ENCODE peak calls at places on chromosomes 6 and 20, in nine cellular contexts. S is upper lobe of right lung, X is spleen, T is fibroblast of mammary gland, O is AG09319, B is transverse colon, C is fibroblast of lung, K is sigmoid colon, L is right atrium auricular region. F is an unnamed sample.

GRCh38 chr6:125859691-125860210 is 69.0 kb downstream of the NCOA7 start:
- DNase-seq in S (no peak), X (no peak), T (peak; percentile 58), O (no peak), B (no peak), C (no peak), K (no peak), L (no peak), F (no peak)

GRCh38 chr6:49787176-49787575 is at the start of gene PGK2:
- DNase-seq in S (no peak), X (no peak), T (peak; percentile 1), O (no peak), B (no peak), C (no peak), K (no peak), L (no peak), F (no peak)

GRCh38 chr20:33992145-33992922 is 1.4 kb upstream of the RALY start:
- DNase-seq in S (no peak), X (no peak), T (peak; percentile 41), O (no peak), B (no peak), C (peak; percentile 47), K (no peak), L (no peak), F (no peak)

GRCh38 chr20:41179961-41180360 is 42.6 kb downstream of the PLCG1 start:
- DNase-seq in S (no peak), X (no peak), T (no peak), O (no peak), B (no peak), C (no peak), K (no peak), L (peak; percentile 52), F (no peak)

GRCh38 chr6:72635636-72636035 is 13.8 kb downstream of the KCNQ5 start:
- DNase-seq in S (no peak), X (no peak), T (no peak), O (no peak), B (no peak), C (no peak), K (no peak), L (no peak), F (no peak)

GRCh38 chr20:3282271-3283221 is 43.6 kb upstream of the SLC4A11 start:
- DNase-seq in S (no peak), X (no peak), T (no peak), O (no peak), B (no peak), C (no peak), K (no peak), L (no peak), F (no peak)

GRCh38 chr6:55276745-55277627 is 50.3 kb upstream of the GFRAL start:
- DNase-seq in S (no peak), X (no peak), T (peak; percentile 74), O (peak; percentile 27), B (no peak), C (peak; percentile 63), K (no peak), L (no peak), F (no peak)

GRCh38 chr6:33908025-33908424 is 104.2 kb upstream of the MLN start:
- DNase-seq in S (no peak), X (no peak), T (no peak), O (no peak), B (no peak), C (no peak), K (no peak), L (no peak), F (no peak)

GRCh38 chr6:128370072-128370471 is 150.3 kb downstream of the PTPRK start:
- DNase-seq in S (no peak), X (no peak), T (peak; percentile 84), O (peak; percentile 44), B (no peak), C (peak; percentile 80), K (no peak), L (no peak), F (no peak)

GRCh38 chr20:36208257-36208656 is 28.0 kb upstream of the AAR2 start:
- DNase-seq in S (no peak), X (no peak), T (no peak), O (no peak), B (no peak), C (no peak), K (no peak), L (no peak), F (no peak)

GRCh38 chr20:51366155-51366886 is 176.2 kb downstream of the NFATC2 start:
- DNase-seq in S (no peak), X (peak; percentile 41), T (peak; percentile 100), O (peak; percentile 99), B (peak; percentile 41), C (peak; percentile 100), K (peak; percentile 84), L (peak; percentile 93), F (no peak)

GRCh38 chr6:19301980-19302379 is 535.2 kb upstream of the ID4 start:
- DNase-seq in S (no peak), X (no peak), T (peak; percentile 69), O (no peak), B (no peak), C (peak; percentile 83), K (no peak), L (no peak), F (no peak)

GRCh38 chr6:106372838-106373501 is 12.5 kb downstream of the CRYBG1 start:
- DNase-seq in S (no peak), X (no peak), T (no peak), O (no peak), B (no peak), C (no peak), K (no peak), L (no peak), F (no peak)

DNA sequence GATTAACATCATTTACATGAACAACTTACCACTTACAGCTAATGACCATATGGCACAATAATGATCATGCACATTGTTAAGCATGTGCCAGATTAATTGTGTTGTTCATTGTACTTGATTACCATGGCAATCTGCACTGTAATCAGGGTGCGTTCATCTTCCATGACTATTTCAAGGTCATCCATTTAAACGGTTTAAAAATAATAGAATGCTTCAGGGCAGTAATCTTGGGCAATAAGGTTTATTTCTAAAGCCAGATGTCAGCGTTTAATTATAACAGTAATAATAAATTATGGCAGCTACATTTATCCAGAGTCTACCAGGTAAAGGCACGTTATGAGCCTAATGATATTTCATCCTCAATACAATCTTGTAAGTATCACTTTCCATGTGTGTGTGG is 23.4 kb upstream of the UBE2J1 start:
- DNase-seq in S (no peak), X (no peak), T (no peak), O (no peak), B (no peak), C (no peak), K (no peak), L (no peak), F (no peak)
- TF ChIP-seq CTCF in S (no peak), X (no peak), T (no peak), O (no peak), B (no peak), C (no peak), K (no peak), L (no peak), F (no peak)

GRCh38 chr6:31700716-31701401 is 2.3 kb downstream of the ABHD16A start:
- DNase-seq in S (no peak), X (no peak), T (no peak), O (no peak), B (no peak), C (no peak), K (no peak), L (no peak), F (no peak)

GRCh38 chr6:31702421-31702818 is 704 bp downstream of the ABHD16A start:
- DNase-seq in S (no peak), X (no peak), T (no peak), O (no peak), B (no peak), C (peak; percentile 26), K (no peak), L (no peak), F (no peak)

GRCh38 chr6:31706599-31706998 is at the start of gene LY6G6F:
- DNase-seq in S (no peak), X (no peak), T (no peak), O (no peak), B (no peak), C (no peak), K (no peak), L (no peak), F (no peak)

GRCh38 chr6:31701666-31702420 is 1.3 kb downstream of the ABHD16A start:
- DNase-seq in S (no peak), X (no peak), T (peak; percentile 40), O (no peak), B (no peak), C (peak; percentile 7), K (no peak), L (no peak), F (no peak)

DNA sequence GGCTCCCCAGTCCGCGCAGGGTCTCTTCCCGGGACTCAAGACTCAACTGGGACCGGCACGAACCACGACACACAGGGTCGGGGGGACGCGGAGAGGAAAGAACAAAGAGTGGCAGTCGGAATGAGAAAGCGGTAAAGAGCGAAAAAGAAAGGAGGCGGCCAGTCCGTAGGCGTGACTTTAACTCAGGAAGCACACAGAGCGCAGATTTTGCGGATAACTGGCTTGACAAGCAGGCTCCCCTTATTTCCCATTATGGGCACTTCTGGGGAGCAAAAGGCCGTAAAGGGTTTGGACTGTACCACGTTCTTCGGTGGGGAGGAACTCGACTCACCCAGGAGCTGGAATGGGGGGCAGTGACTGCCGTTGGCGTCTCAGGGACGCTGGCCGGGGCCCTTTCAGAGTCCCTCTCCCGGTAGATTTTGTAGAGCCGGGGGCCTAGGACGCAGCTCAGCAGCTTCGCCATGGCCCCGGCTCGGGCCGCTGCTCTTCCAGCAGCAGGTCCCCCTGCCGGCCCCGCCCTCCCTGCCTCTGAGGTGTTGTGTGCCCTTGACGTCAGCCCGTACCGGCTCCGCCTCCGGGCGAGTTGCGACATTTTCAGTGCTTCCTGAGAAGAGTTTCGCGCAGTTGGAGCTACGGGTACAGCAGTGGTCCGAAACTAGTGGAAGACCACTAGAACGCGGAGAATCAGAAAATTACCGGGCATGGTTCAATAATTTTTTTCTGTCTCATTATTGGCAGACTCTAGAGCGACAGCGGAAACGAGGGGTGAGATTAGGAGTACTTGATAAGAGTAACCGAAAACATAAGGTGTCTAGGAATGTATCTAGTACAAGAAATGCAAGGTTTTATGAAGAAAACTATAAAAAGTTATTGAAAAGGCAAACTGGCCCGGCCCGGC is at the start of gene ABHD16A:
- DNase-seq in S (peak; percentile 100), X (peak; percentile 100), T (peak; percentile 98), O (peak; percentile 96), B (peak; percentile 99), C (peak; percentile 98), K (peak; percentile 100), L (peak; percentile 99), F (peak; percentile 94)
- TF ChIP-seq CTCF in S (no peak), X (peak; percentile 39), T (no peak), O (no peak), B (no peak), C (no peak), K (no peak), L (peak; percentile 30), F (peak; percentile 20)

GRCh38 chr6:12150812-12151432 is 138.8 kb downstream of the HIVEP1 start:
- DNase-seq in S (peak; percentile 62), X (peak; percentile 78), T (no peak), O (no peak), B (peak; percentile 43), C (peak; percentile 18), K (no peak), L (no peak), F (no peak)
- TF ChIP-seq CTCF in S (peak; percentile 31), X (peak; percentile 40), T (peak; percentile 45), O (peak; percentile 27), B (peak; percentile 44), C (no peak), K (peak; percentile 41), L (peak; percentile 43), F (peak; percentile 72)

DNA sequence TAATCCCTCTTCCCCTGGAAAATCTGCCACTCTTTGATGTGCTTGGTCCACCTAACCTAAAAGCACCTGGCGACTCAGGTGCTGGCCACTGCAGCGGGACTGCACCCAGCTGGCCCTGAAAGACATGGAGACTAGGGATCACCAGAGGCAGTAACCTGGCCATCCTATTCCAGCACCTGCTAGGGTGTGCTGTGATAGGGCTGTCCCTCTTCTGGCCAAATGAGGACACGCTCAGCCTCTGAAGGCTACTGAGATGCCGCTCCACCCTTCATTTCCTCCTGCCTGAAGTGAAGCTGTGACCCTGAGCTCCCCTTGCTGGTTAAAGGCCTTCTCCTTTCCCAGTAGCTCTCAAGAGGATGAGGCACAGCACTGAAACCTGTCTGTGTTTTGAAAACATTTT is 24.4 kb downstream of the FOXC1 start:
- DNase-seq in S (no peak), X (no peak), T (no peak), O (no peak), B (no peak), C (no peak), K (peak; percentile 11), L (no peak), F (no peak)
- TF ChIP-seq CTCF in S (no peak), X (no peak), T (no peak), O (no peak), B (no peak), C (no peak), K (no peak), L (no peak), F (no peak)